ENCODE peak calls at places on chromosome 5, in four cellular contexts. S is H9, W is neuronal stem cell, L is anterior cingulate cortex. I is an unnamed sample.

GRCh38 chr5:172913117-172913850 is 45.9 kb upstream of the RPL26L1 start:
- DNase-seq in S (no peak), L (no peak), W (no peak), I (no peak)

GRCh38 chr5:1834721-1835425 is 33.7 kb downstream of the NDUFS6 start:
- DNase-seq in W (no peak), L (no peak), S (no peak), I (no peak)

GRCh38 chr5:114243281-114243982 is 118.4 kb upstream of the KCNN2 start:
- DNase-seq in W (no peak), S (no peak), L (no peak), I (no peak)

GRCh38 chr5:93035194-93035593 is 545.8 kb downstream of the NR2F1-AS1 start:
- DNase-seq in S (no peak), W (no peak), L (no peak), I (no peak)

GRCh38 chr5:82614706-82615105 is 336.6 kb upstream of the RPS23 start:
- DNase-seq in L (no peak), W (no peak), S (no peak), I (no peak)

GRCh38 chr5:69137807-69138206 is 29.1 kb upstream of the CCNB1 start:
- DNase-seq in S (no peak), L (no peak), W (no peak), I (no peak)

GRCh38 chr5:120436996-120437395 is 27.1 kb upstream of the PRR16 start:
- DNase-seq in W (no peak), L (no peak), S (no peak), I (no peak)

GRCh38 chr5:36599986-36600779 is 6.2 kb upstream of the SLC1A3 start:
- DNase-seq in L (no peak), W (no peak), S (no peak), I (no peak)

GRCh38 chr5:132943362-132944022 is 19.9 kb downstream of the AFF4 start:
- DNase-seq in L (no peak), W (no peak), S (no peak), I (no peak)

GRCh38 chr5:156951354-156951753 is 11.7 kb downstream of the TIMD4 start:
- DNase-seq in L (no peak), S (no peak), W (no peak), I (no peak)

GRCh38 chr5:134438268-134438622 is 26.6 kb upstream of the CDKN2AIPNL start:
- DNase-seq in S (no peak), L (no peak), W (no peak), I (no peak)

GRCh38 chr5:151038801-151039238 is 18.4 kb downstream of the GPX3 start:
- DNase-seq in L (no peak), W (no peak), S (no peak), I (no peak)

GRCh38 chr5:154646841-154647759 is 108.1 kb upstream of the LARP1 start:
- DNase-seq in W (no peak), S (peak; percentile 77), L (no peak), I (no peak)

GRCh38 chr5:159782197-159782994 is 133.9 kb upstream of the ADRA1B start:
- DNase-seq in S (no peak), W (no peak), L (no peak), I (no peak)